ENCODE peak calls at places on chromosomes 3 and 15, in seven cellular contexts. O is IMR-90; T is psoas muscle; U is CD8-positive, alpha-beta memory T cell; Z is SK-N-SH; F is transverse colon; D is breast epithelium. Q is an unnamed sample.
A peak's percentile ranks its signal among the peaks of the same experiment; 100 is the strongest.

GRCh38 chr3:29649815-29650547 is 369.1 kb downstream of the RBMS3 start:
- DNase-seq in O (peak; percentile 75), T (no peak), U (no peak), Z (no peak), F (peak; percentile 11), D (no peak), Q (peak; percentile 18)

GRCh38 chr3:4988815-4989648 is 9.8 kb downstream of the BHLHE40 start:
- DNase-seq in O (peak; percentile 51), T (peak; percentile 86), U (no peak), Z (no peak), F (peak; percentile 53), D (peak; percentile 25), Q (no peak)

GRCh38 chr3:126485131-126485530 is 9.4 kb upstream of the ZXDC start:
- DNase-seq in O (no peak), T (peak; percentile 6), U (no peak), Z (no peak), F (no peak), D (no peak), Q (no peak)

GRCh38 chr3:143612541-143612940 is 235.7 kb downstream of the SLC9A9 start:
- DNase-seq in O (no peak), T (no peak), U (no peak), Z (no peak), F (no peak), D (no peak), Q (no peak)

GRCh38 chr3:197891-198491 is 1.4 kb downstream of the CHL1 start:
- DNase-seq in O (no peak), T (no peak), U (no peak), Z (peak; percentile 84), F (no peak), D (no peak), Q (peak; percentile 18)

GRCh38 chr3:52240059-52240885 is 1.3 kb upstream of the TWF2 start:
- DNase-seq in O (peak; percentile 98), T (peak; percentile 83), U (no peak), Z (peak; percentile 82), F (peak; percentile 62), D (peak; percentile 58), Q (no peak)

GRCh38 chr3:18807593-18807992 is 340.7 kb upstream of the KCNH8 start:
- DNase-seq in O (no peak), T (no peak), U (no peak), Z (no peak), F (no peak), D (no peak), Q (no peak)

GRCh38 chr15:31089361-31090047 is 12.0 kb downstream of the TRPM1 start:
- DNase-seq in O (no peak), T (no peak), U (no peak), Z (no peak), F (no peak), D (no peak), Q (no peak)

GRCh38 chr3:155032918-155033317 is 47.2 kb upstream of the MME start:
- DNase-seq in O (peak; percentile 57), T (no peak), U (no peak), Z (no peak), F (no peak), D (no peak), Q (no peak)

GRCh38 chr3:160205606-160206005 is 19.6 kb upstream of the C3orf80 start:
- DNase-seq in O (no peak), T (no peak), U (no peak), Z (no peak), F (no peak), D (no peak), Q (no peak)

GRCh38 chr15:70093070-70093469 is 4.6 kb downstream of the TLE3 start:
- DNase-seq in O (no peak), T (no peak), U (no peak), Z (no peak), F (no peak), D (no peak), Q (no peak)

GRCh38 chr3:126085841-126086240 is 1.9 kb upstream of the SLC41A3 start:
- DNase-seq in O (no peak), T (no peak), U (no peak), Z (no peak), F (no peak), D (no peak), Q (no peak)

GRCh38 chr3:184453296-184453695 is 73.4 kb downstream of the CHRD start:
- DNase-seq in O (no peak), T (no peak), U (no peak), Z (no peak), F (no peak), D (no peak), Q (no peak)

GRCh38 chr15:79050977-79051376 is 39.6 kb downstream of the RASGRF1 start:
- DNase-seq in O (no peak), T (no peak), U (no peak), Z (no peak), F (no peak), D (no peak), Q (no peak)
- H3K27ac ChIP-seq in O (no peak overlapping the region), T (no peak overlapping the region), U (no peak overlapping the region), Z (no peak overlapping the region), F (no peak overlapping the region), D (no peak overlapping the region), Q (no peak overlapping the region)

DNA sequence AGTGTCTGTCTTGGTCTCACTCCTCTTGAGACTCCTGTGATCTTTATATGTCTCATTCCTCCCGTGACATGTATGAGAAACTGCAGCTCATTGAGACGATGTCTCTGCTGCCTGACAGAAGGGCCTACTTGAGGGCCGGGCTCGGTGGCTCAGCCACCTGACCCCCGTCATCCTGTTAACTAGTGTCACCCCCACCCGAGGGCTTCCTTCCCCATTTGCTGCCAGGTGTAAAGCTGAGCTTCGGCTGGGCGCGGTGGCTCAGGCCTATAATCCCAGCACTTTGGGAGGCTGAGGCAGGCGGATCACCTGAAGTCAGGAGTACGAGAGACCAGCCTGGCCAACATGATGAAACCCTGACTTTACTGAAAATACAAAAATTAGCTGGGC is 12.7 kb downstream of the SEMA4B start:
- DNase-seq in O (no peak), T (no peak), U (no peak), Z (no peak), F (no peak), D (no peak), Q (no peak)
- H3K27ac ChIP-seq in O (no peak overlapping the region), T (no peak overlapping the region), U (no peak overlapping the region), Z (no peak overlapping the region), F (peak overlapping the region; percentile 90), D (no peak overlapping the region), Q (no peak overlapping the region)

DNA sequence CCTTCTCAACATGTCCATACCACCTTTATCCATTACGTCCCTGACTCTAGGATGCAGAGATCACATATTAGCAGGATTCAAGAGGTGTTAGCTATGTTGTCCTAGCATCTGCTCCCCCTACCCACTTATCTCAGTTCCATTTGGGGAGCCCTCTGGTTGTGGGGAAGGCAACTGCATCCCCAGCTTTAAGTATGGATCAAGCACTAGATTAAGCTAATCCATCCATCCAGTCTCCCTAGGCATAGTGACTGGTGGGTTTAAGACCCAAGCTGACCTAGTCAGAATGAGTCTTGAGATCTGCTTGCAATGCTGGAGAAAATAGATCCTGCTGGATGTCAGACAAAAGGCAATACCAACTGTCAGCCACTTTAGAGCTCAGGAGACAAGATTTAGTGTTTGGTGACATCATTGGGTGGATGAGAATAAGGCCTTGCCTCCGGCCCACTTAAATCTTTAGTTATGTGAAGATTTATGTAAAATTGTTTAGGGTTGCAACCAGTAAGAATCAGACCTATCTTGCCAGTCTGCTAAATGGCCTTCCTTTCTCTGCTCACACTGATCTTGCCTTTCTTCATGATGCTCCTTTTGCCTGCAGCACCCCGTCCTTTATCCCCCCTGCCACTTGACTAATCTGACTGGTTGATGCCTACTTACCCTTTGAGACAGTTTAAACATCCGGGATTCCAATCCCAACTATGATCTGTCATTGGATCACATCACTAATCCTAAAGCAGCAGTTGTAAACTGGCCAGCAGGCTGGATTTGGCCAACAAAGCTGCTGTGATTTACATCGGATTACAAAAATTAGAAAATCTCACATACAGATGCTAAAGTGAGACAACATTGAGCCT is 2.1 kb upstream of the ISY1 start:
- DNase-seq in O (no peak), T (no peak), U (no peak), Z (peak; percentile 32), F (no peak), D (no peak), Q (no peak)
- H3K27ac ChIP-seq in O (no peak overlapping the region), T (peak overlapping the region; percentile 100), U (no peak overlapping the region), Z (peak overlapping the region; percentile 99), F (no peak overlapping the region), D (peak overlapping the region; percentile 98), Q (no peak overlapping the region)

GRCh38 chr3:56753206-56753605 is 48.5 kb downstream of the ARHGEF3 start:
- DNase-seq in O (peak; percentile 40), T (no peak), U (no peak), Z (no peak), F (no peak), D (no peak), Q (no peak)

GRCh38 chr3:56748663-56749231 is 53.0 kb downstream of the ARHGEF3 start:
- DNase-seq in O (no peak), T (no peak), U (no peak), Z (no peak), F (no peak), D (no peak), Q (no peak)

GRCh38 chr3:56754753-56755365 is 46.9 kb downstream of the ARHGEF3 start:
- DNase-seq in O (no peak), T (no peak), U (peak; percentile 14), Z (no peak), F (peak; percentile 19), D (no peak), Q (no peak)

GRCh38 chr3:56747150-56747549 is 54.6 kb downstream of the ARHGEF3 start:
- DNase-seq in O (no peak), T (no peak), U (no peak), Z (peak; percentile 49), F (no peak), D (no peak), Q (no peak)

GRCh38 chr3:56751056-56751455 is 50.7 kb downstream of the ARHGEF3 start:
- DNase-seq in O (no peak), T (no peak), U (no peak), Z (no peak), F (no peak), D (no peak), Q (no peak)
- H3K27ac ChIP-seq in O (no peak overlapping the region), T (no peak overlapping the region), U (no peak overlapping the region), Z (no peak overlapping the region), F (no peak overlapping the region), D (no peak overlapping the region), Q (no peak overlapping the region)

GRCh38 chr3:119035014-119035346 is 334 bp upstream of the IGSF11 start:
- DNase-seq in O (no peak), T (no peak), U (no peak), Z (no peak), F (no peak), D (no peak), Q (no peak)

GRCh38 chr3:119033393-119034255 is 1.0 kb downstream of the IGSF11 start:
- DNase-seq in O (no peak), T (no peak), U (no peak), Z (no peak), F (no peak), D (no peak), Q (no peak)

DNA sequence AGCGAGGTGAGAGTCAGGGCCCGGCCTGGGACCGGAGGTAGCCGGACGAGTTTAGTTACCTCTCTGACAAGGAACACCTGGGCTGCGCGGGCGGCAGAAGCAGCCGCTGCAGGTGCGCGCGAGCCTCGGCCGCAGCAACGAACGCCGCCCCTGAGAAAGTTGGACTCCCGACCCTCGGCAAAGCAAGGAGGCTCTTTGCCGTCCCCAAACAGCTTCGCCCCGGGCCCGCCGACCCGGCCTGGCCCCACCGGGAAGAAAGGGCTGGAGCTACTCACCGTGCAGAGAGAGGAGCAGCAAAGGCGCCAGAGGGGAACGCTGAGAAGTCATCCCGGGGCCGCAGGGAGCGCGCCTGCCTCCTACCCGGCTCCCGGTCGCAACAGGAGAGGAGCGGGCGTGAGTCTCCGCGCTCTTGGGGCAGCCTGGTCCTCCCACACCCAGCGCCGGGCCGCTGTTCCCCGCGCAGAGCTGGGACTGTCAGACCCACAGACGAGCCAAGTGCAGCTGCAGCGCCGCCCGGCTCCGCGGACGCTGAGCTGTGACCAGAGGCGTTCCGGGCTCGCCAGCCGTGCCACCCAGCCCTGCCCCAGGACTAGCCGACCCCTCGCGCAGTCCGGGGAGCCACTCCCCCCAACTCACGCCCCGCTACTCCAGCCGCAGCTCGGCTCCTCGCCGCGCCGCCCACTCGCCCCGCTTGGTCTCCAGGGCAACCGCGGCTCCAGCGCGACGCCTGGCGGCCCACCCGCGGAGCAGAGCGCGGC is at the start of gene IGSF11:
- DNase-seq in O (peak; percentile 20), T (peak; percentile 87), U (peak; percentile 4), Z (peak; percentile 96), F (peak; percentile 45), D (peak; percentile 19), Q (peak; percentile 75)
- H3K27ac ChIP-seq in O (no peak within 1 kb of the TSS), T (peak within 1 kb of the TSS; percentile 79), U (no peak within 1 kb of the TSS), Z (no peak within 1 kb of the TSS), F (peak within 1 kb of the TSS; percentile 36), D (no peak within 1 kb of the TSS), Q (peak within 1 kb of the TSS; percentile 94)